ENCODE peak calls at places on chromosomes 13 and 19, in eight cellular contexts. M is CD4-positive, alpha-beta T cell; G is ovary; B is astrocyte of the spinal cord; I is NCI-H748 treated with DMSO at 0.1 percent for 48 hours; N is hepatocyte; U is Kasumi-1; C is stimulated activated CD8-positive, alpha-beta memory T cell treated with anti-CD3 and anti-CD28 coated beads, Interleukin-12 subunit alpha, Interleukin-12 subunit beta, amount 100 ng/mL, for 1 hour. W is an unnamed sample.

GRCh38 chr19:17294051-17294891 is 9.0 kb downstream of the ABHD8 start:
- DNase-seq in M (peak; percentile 27), G (peak; percentile 57), B (no peak), I (no peak), N (no peak), U (peak; percentile 35), C (no peak), W (no peak)

GRCh38 chr19:32269831-32270230 is 75.6 kb upstream of the ZNF507 start:
- DNase-seq in M (no peak), G (no peak), B (no peak), I (no peak), N (no peak), U (peak; percentile 19), C (no peak), W (no peak)

GRCh38 chr13:38888309-38888708 is 102.3 kb downstream of the STOML3 start:
- DNase-seq in M (no peak), G (no peak), B (peak; percentile 54), I (no peak), N (no peak), U (no peak), C (no peak), W (no peak)

GRCh38 chr13:29497137-29497654 is 98.3 kb downstream of the SLC7A1 start:
- DNase-seq in M (no peak), G (peak; percentile 71), B (peak; percentile 53), I (no peak), N (no peak), U (no peak), C (no peak), W (no peak)

GRCh38 chr13:30110301-30111070 is 196.9 kb downstream of the KATNAL1 start:
- DNase-seq in M (no peak), G (no peak), B (no peak), I (no peak), N (no peak), U (no peak), C (no peak), W (no peak)

GRCh38 chr13:79782541-79783216 is 301.7 kb downstream of the NDFIP2 start:
- DNase-seq in M (no peak), G (peak; percentile 34), B (peak; percentile 80), I (peak; percentile 92), N (peak; percentile 70), U (no peak), C (no peak), W (peak; percentile 80)

GRCh38 chr13:27339299-27339698 is 68.7 kb downstream of the RASL11A start:
- DNase-seq in M (no peak), G (no peak), B (peak; percentile 44), I (peak; percentile 72), N (peak; percentile 50), U (peak; percentile 38), C (no peak), W (no peak)

GRCh38 chr13:40329682-40330485 is 336.6 kb downstream of the FOXO1 start:
- DNase-seq in M (no peak), G (no peak), B (peak; percentile 43), I (no peak), N (no peak), U (no peak), C (no peak), W (no peak)

GRCh38 chr13:95643814-95644598 is 500 bp downstream of the DZIP1 start:
- DNase-seq in M (no peak), G (peak; percentile 51), B (peak; percentile 60), I (no peak), N (peak; percentile 32), U (no peak), C (no peak), W (peak; percentile 78)

GRCh38 chr13:55410398-55411330 is 1730.1 kb upstream of the PRR20A start:
- DNase-seq in M (no peak), G (no peak), B (no peak), I (no peak), N (no peak), U (no peak), C (no peak), W (no peak)

GRCh38 chr19:49502866-49503581 is 6.8 kb downstream of the RPS11 start:
- DNase-seq in M (no peak), G (no peak), B (peak; percentile 70), I (peak; percentile 64), N (peak; percentile 85), U (peak; percentile 75), C (no peak), W (peak; percentile 33)

GRCh38 chr13:24313449-24313848 is 4.1 kb downstream of the C1QTNF9 start:
- DNase-seq in M (no peak), G (no peak), B (no peak), I (no peak), N (no peak), U (no peak), C (no peak), W (no peak)

GRCh38 chr19:6536138-6536671 is 5.4 kb downstream of the TNFSF9 start:
- DNase-seq in M (peak; percentile 53), G (no peak), B (peak; percentile 13), I (no peak), N (peak; percentile 28), U (peak; percentile 94), C (peak; percentile 54), W (no peak)

GRCh38 chr19:11722414-11722813 is 16.3 kb downstream of the ZNF823 start:
- DNase-seq in M (no peak), G (no peak), B (no peak), I (no peak), N (no peak), U (no peak), C (no peak), W (no peak)

GRCh38 chr19:14517840-14518505 is at the start of gene DNAJB1:
- DNase-seq in M (peak; percentile 59), G (peak; percentile 86), B (peak; percentile 94), I (no peak), N (peak; percentile 92), U (peak; percentile 57), C (no peak), W (peak; percentile 62)

GRCh38 chr19:11261902-11262839 is at the start of gene DOCK6:
- DNase-seq in M (no peak), G (peak; percentile 59), B (no peak), I (no peak), N (peak; percentile 76), U (peak; percentile 16), C (no peak), W (no peak)

GRCh38 chr19:32646556-32646955 is 28.4 kb downstream of the ANKRD27 start:
- DNase-seq in M (no peak), G (no peak), B (no peak), I (no peak), N (no peak), U (no peak), C (no peak), W (no peak)

GRCh38 chr19:13846533-13847032 is 30.4 kb upstream of the NANOS3 start:
- DNase-seq in M (peak; percentile 90), G (peak; percentile 78), B (peak; percentile 96), I (no peak), N (peak; percentile 94), U (peak; percentile 83), C (peak; percentile 91), W (peak; percentile 19)

GRCh38 chr19:35856001-35856400 is 710 bp upstream of the KIRREL2 start:
- DNase-seq in M (no peak), G (no peak), B (no peak), I (no peak), N (peak; percentile 32), U (no peak), C (no peak), W (no peak)

GRCh38 chr19:45955905-45956608 is 17.6 kb downstream of the NOVA2 start:
- DNase-seq in M (no peak), G (no peak), B (peak; percentile 64), I (no peak), N (no peak), U (no peak), C (no peak), W (no peak)

GRCh38 chr13:41028051-41028450 is 8.9 kb upstream of the ELF1 start:
- DNase-seq in M (no peak), G (no peak), B (no peak), I (no peak), N (no peak), U (no peak), C (no peak), W (no peak)

GRCh38 chr13:46535002-46535401 is 18.0 kb upstream of the LRCH1 start:
- DNase-seq in M (no peak), G (no peak), B (no peak), I (no peak), N (no peak), U (no peak), C (no peak), W (no peak)

GRCh38 chr19:595326-596262 is 5.9 kb downstream of the HCN2 start:
- DNase-seq in M (no peak), G (no peak), B (no peak), I (no peak), N (no peak), U (no peak), C (no peak), W (no peak)

GRCh38 chr13:52371736-52372247 is 34.2 kb downstream of the THSD1 start:
- DNase-seq in M (no peak), G (no peak), B (peak; percentile 70), I (no peak), N (no peak), U (no peak), C (no peak), W (no peak)

GRCh38 chr13:23432589-23432988 is 913 bp downstream of the SACS start:
- DNase-seq in M (no peak), G (no peak), B (peak; percentile 16), I (no peak), N (no peak), U (no peak), C (no peak), W (no peak)

GRCh38 chr19:8635422-8635821 is 5.0 kb downstream of the NFILZ start:
- DNase-seq in M (no peak), G (no peak), B (peak; percentile 52), I (no peak), N (no peak), U (no peak), C (no peak), W (no peak)

GRCh38 chr19:29552454-29553280 is 26.9 kb downstream of the VSTM2B start:
- DNase-seq in M (no peak), G (no peak), B (no peak), I (no peak), N (no peak), U (no peak), C (no peak), W (no peak)

GRCh38 chr19:18605196-18605545 is 1.4 kb downstream of the CRLF1 start:
- DNase-seq in M (no peak), G (no peak), B (no peak), I (no peak), N (no peak), U (no peak), C (no peak), W (no peak)

GRCh38 chr19:480016-480855 is 16.1 kb upstream of the MADCAM1 start:
- DNase-seq in M (no peak), G (no peak), B (peak; percentile 12), I (no peak), N (peak; percentile 86), U (no peak), C (no peak), W (peak; percentile 17)